ENCODE peak calls at places on chromosomes 16 and 17, in eight cellular contexts. N, X, W, O, Z, F, K and J are unnamed samples.

GRCh38 chr17:43446773-43447172 is 37.0 kb upstream of the DHX8 start:
- DNase-seq in N (no peak), X (no peak), W (no peak), O (no peak), Z (no peak), F (no peak), K (no peak), J (no peak)

GRCh38 chr17:183021-183420 is 1.6 kb upstream of the DOC2B start:
- DNase-seq in N (no peak), X (no peak), W (no peak), O (no peak), Z (no peak), F (no peak), K (no peak), J (no peak)

GRCh38 chr16:12000032-12000431 is 23.5 kb downstream of the SNX29 start:
- DNase-seq in N (no peak), X (no peak), W (no peak), O (no peak), Z (no peak), F (no peak), K (no peak), J (no peak)

GRCh38 chr17:39563476-39563875 is 44.2 kb downstream of the NEUROD2 start:
- DNase-seq in N (no peak), X (no peak), W (no peak), O (no peak), Z (no peak), F (no peak), K (no peak), J (no peak)

GRCh38 chr17:49873926-49874325 is 26.1 kb upstream of the TAC4 start:
- DNase-seq in N (no peak), X (no peak), W (no peak), O (no peak), Z (no peak), F (no peak), K (no peak), J (no peak)

GRCh38 chr17:62859146-62859545 is 51.0 kb upstream of the MARCHF10 start:
- DNase-seq in N (no peak), X (peak; percentile 42), W (no peak), O (peak; percentile 69), Z (no peak), F (no peak), K (no peak), J (no peak)

GRCh38 chr16:49377196-49377755 is 3.7 kb downstream of the C16orf78 start:
- DNase-seq in N (no peak), X (no peak), W (no peak), O (no peak), Z (no peak), F (no peak), K (no peak), J (no peak)

GRCh38 chr17:3959295-3959899 is 4.8 kb downstream of the ATP2A3 start:
- DNase-seq in N (no peak), X (no peak), W (no peak), O (peak; percentile 51), Z (peak; percentile 54), F (no peak), K (peak; percentile 69), J (no peak)

GRCh38 chr17:8740486-8740885 is 4.2 kb downstream of the CCDC42 start:
- DNase-seq in N (peak; percentile 35), X (no peak), W (peak; percentile 17), O (no peak), Z (no peak), F (no peak), K (no peak), J (no peak)

GRCh38 chr16:19583665-19584300 is 28.3 kb downstream of the VPS35L start:
- DNase-seq in N (no peak), X (no peak), W (peak; percentile 73), O (no peak), Z (peak; percentile 25), F (no peak), K (no peak), J (no peak)

GRCh38 chr17:79220715-79221291 is 146.2 kb downstream of the ENGASE start:
- DNase-seq in N (no peak), X (no peak), W (peak; percentile 63), O (no peak), Z (peak; percentile 29), F (no peak), K (no peak), J (no peak)

GRCh38 chr17:7293821-7294613 is 422 bp downstream of the YBX2 start:
- DNase-seq in N (no peak), X (no peak), W (peak; percentile 52), O (no peak), Z (no peak), F (no peak), K (no peak), J (no peak)

GRCh38 chr16:66359012-66359411 is 7.5 kb upstream of the CDH5 start:
- DNase-seq in N (no peak), X (peak; percentile 38), W (peak; percentile 19), O (no peak), Z (no peak), F (no peak), K (no peak), J (peak; percentile 30)

GRCh38 chr16:54034684-54035083 is 251.9 kb downstream of the IRX3 start:
- DNase-seq in N (no peak), X (no peak), W (no peak), O (peak; percentile 12), Z (no peak), F (no peak), K (no peak), J (no peak)

GRCh38 chr16:2195316-2196161 is 866 bp downstream of the CASKIN1 start:
- DNase-seq in N (no peak), X (no peak), W (no peak), O (no peak), Z (no peak), F (no peak), K (no peak), J (no peak)

GRCh38 chr17:15247891-15248529 is 17.1 kb downstream of the PMP22 start:
- DNase-seq in N (no peak), X (no peak), W (peak; percentile 32), O (no peak), Z (no peak), F (no peak), K (no peak), J (no peak)

GRCh38 chr17:78493455-78494188 is 83.6 kb downstream of the DNAH17 start:
- DNase-seq in N (no peak), X (no peak), W (no peak), O (no peak), Z (no peak), F (no peak), K (no peak), J (no peak)

GRCh38 chr17:55672585-55673501 is 49.8 kb downstream of the TMEM100 start:
- DNase-seq in N (no peak), X (no peak), W (no peak), O (peak; percentile 30), Z (no peak), F (peak; percentile 62), K (no peak), J (no peak)

GRCh38 chr17:46878055-46878454 is 26.7 kb downstream of the WNT9B start:
- DNase-seq in N (no peak), X (no peak), W (no peak), O (no peak), Z (no peak), F (peak; percentile 73), K (no peak), J (no peak)

GRCh38 chr17:44095647-44096496 is 25.3 kb downstream of the G6PC3 start:
- DNase-seq in N (no peak), X (peak; percentile 70), W (peak; percentile 89), O (peak; percentile 90), Z (peak; percentile 83), F (peak; percentile 85), K (peak; percentile 81), J (peak; percentile 50)

GRCh38 chr17:1916339-1916738 is 86.5 kb downstream of the RPA1 start:
- DNase-seq in N (no peak), X (no peak), W (no peak), O (no peak), Z (no peak), F (no peak), K (no peak), J (no peak)

GRCh38 chr16:88911148-88911945 is 44.9 kb upstream of the PABPN1L start:
- DNase-seq in N (no peak), X (no peak), W (no peak), O (no peak), Z (no peak), F (no peak), K (no peak), J (no peak)

GRCh38 chr17:47358652-47359051 is 34.9 kb downstream of the EFCAB13 start:
- DNase-seq in N (no peak), X (no peak), W (no peak), O (no peak), Z (no peak), F (no peak), K (no peak), J (no peak)

GRCh38 chr17:31487648-31488263 is 96.3 kb downstream of the RAB11FIP4 start:
- DNase-seq in N (peak; percentile 98), X (no peak), W (peak; percentile 94), O (no peak), Z (peak; percentile 48), F (peak; percentile 84), K (peak; percentile 98), J (no peak)

GRCh38 chr17:4492762-4493561 is 5.7 kb upstream of the SPNS2 start:
- DNase-seq in N (no peak), X (no peak), W (peak; percentile 86), O (no peak), Z (no peak), F (no peak), K (peak; percentile 20), J (no peak)

GRCh38 chr17:44970136-44970737 is 2.1 kb upstream of the C1QL1 start:
- DNase-seq in N (no peak), X (no peak), W (peak; percentile 60), O (no peak), Z (peak; percentile 56), F (peak; percentile 89), K (peak; percentile 1), J (no peak)

GRCh38 chr16:10949424-10949970 is 5.1 kb downstream of the CLEC16A start:
- DNase-seq in N (no peak), X (no peak), W (no peak), O (no peak), Z (no peak), F (no peak), K (no peak), J (no peak)

GRCh38 chr17:64732336-64733006 is 70.4 kb upstream of the SMURF2 start:
- DNase-seq in N (no peak), X (no peak), W (no peak), O (peak; percentile 95), Z (peak; percentile 60), F (no peak), K (no peak), J (peak; percentile 79)

GRCh38 chr17:78227455-78227916 is 3.9 kb upstream of the TMEM235 start:
- DNase-seq in N (no peak), X (no peak), W (no peak), O (no peak), Z (no peak), F (no peak), K (peak; percentile 58), J (no peak)

GRCh38 chr17:50534222-50534978 is 1.9 kb downstream of the EPN3 start:
- DNase-seq in N (no peak), X (no peak), W (no peak), O (no peak), Z (no peak), F (no peak), K (no peak), J (no peak)

GRCh38 chr17:69430488-69430887 is 16.0 kb downstream of the MAP2K6 start:
- DNase-seq in N (no peak), X (no peak), W (peak; percentile 87), O (no peak), Z (no peak), F (no peak), K (no peak), J (no peak)

GRCh38 chr17:78665952-78666920 is 89.0 kb upstream of the DNAH17 start:
- DNase-seq in N (peak; percentile 32), X (no peak), W (peak; percentile 32), O (no peak), Z (peak; percentile 35), F (no peak), K (no peak), J (no peak)

GRCh38 chr16:75279277-75279676 is 27.9 kb upstream of the BCAR1 start:
- DNase-seq in N (no peak), X (no peak), W (no peak), O (no peak), Z (no peak), F (no peak), K (no peak), J (no peak)